ENCODE peak calls at places on chromosomes 7 and 10, in seven cellular contexts. G is H54, R is NCI-H1694 treated with DMSO at 0.1 percent for 48 hours, B is uterus, E is mesenchymal stem cell, U is endothelial cell, Q is kidney glomerular epithelial cell. A is an unnamed sample.

GRCh38 chr10:91775731-91776130 is 22.5 kb upstream of the TNKS2 start:
- DNase-seq in R (no peak), Q (no peak), E (no peak), B (no peak), U (no peak), G (no peak), A (no peak)

GRCh38 chr7:22561895-22562593 is 62.1 kb upstream of the STEAP1B start:
- DNase-seq in G (no peak), R (no peak), B (no peak), U (no peak), Q (peak), E (peak), A (no peak)

GRCh38 chr10:70970830-70971229 is 82.5 kb upstream of the PCBD1 start:
- DNase-seq in U (no peak), E (no peak), B (no peak), Q (no peak), R (no peak), G (no peak), A (no peak)

GRCh38 chr7:80087051-80087767 is 47.4 kb upstream of the GNAI1 start:
- DNase-seq in G (no peak), E (peak), R (no peak), U (no peak), Q (peak), B (no peak), A (no peak)

GRCh38 chr7:122633472-122633871 is 65.4 kb downstream of the RNF133 start:
- DNase-seq in E (no peak), R (no peak), B (no peak), G (no peak), U (no peak), Q (no peak), A (no peak)

GRCh38 chr7:77315102-77315501 is 101.0 kb downstream of the GSAP start:
- DNase-seq in E (no peak), R (no peak), Q (no peak), G (no peak), U (no peak), B (no peak), A (no peak)

GRCh38 chr10:80464557-80465466 is 10.7 kb downstream of the TSPAN14 start:
- DNase-seq in U (peak), G (no peak), E (no peak), Q (no peak), B (no peak), R (peak), A (no peak)

GRCh38 chr10:86262671-86263165 is 103.9 kb downstream of the GRID1 start:
- DNase-seq in U (no peak), R (no peak), B (no peak), Q (no peak), G (no peak), E (no peak), A (no peak)

GRCh38 chr7:43637114-43637806 is 54.4 kb downstream of the STK17A start:
- DNase-seq in U (no peak), B (no peak), E (peak), G (no peak), R (no peak), Q (peak), A (no peak)

A was measured in A549.